ENCODE peak calls at places on chromosomes 7 and 10, in seven cellular contexts. T, B, Y, V, N, E and K are unnamed samples.

GRCh38 chr10:112950714-112951348 is 784 bp downstream of the TCF7L2 start:
- DNase-seq in B (peak), E (no peak), T (peak), N (no peak), Y (peak), V (peak), K (peak)

GRCh38 chr7:153190452-153190851 is 430.9 kb downstream of the ACTR3B start:
- DNase-seq in N (peak), B (peak), Y (peak), E (no peak), V (peak), T (peak), K (no peak)

GRCh38 chr7:50610521-50611277 is 45.5 kb upstream of the DDC start:
- DNase-seq in Y (no peak), B (no peak), N (no peak), T (no peak), E (no peak), V (no peak), K (peak)

GRCh38 chr7:96674565-96674964 is 35.1 kb downstream of the SEM1 start:
- DNase-seq in E (no peak), Y (no peak), T (no peak), N (no peak), B (no peak), V (no peak), K (no peak)

GRCh38 chr7:55250313-55250712 is 114.8 kb upstream of the LANCL2 start:
- DNase-seq in V (peak), Y (peak), N (no peak), E (peak), T (peak), B (no peak), K (no peak)

GRCh38 chr10:110434477-110435096 is 63.1 kb upstream of the DUSP5 start:
- DNase-seq in V (no peak), B (no peak), Y (peak), N (no peak), E (no peak), T (no peak), K (no peak)

GRCh38 chr7:139883814-139884213 is 54.8 kb downstream of the TBXAS1 start:
- DNase-seq in Y (no peak), E (no peak), T (no peak), N (no peak), B (no peak), V (no peak), K (no peak)

GRCh38 chr7:39733881-39734571 is 110.7 kb downstream of the RALA start:
- DNase-seq in B (no peak), E (peak), T (peak), Y (no peak), V (no peak), N (no peak), K (peak)

GRCh38 chr10:37741831-37742230 is 115.6 kb downstream of the ZNF248 start:
- DNase-seq in E (no peak), T (no peak), B (no peak), Y (no peak), N (no peak), V (no peak), K (no peak)

GRCh38 chr10:11563936-11564335 is 47.5 kb downstream of the USP6NL start:
- DNase-seq in Y (no peak), T (no peak), V (no peak), N (no peak), E (no peak), B (no peak), K (no peak)

GRCh38 chr10:122827302-122827701 is 18.4 kb downstream of the CUZD1 start:
- DNase-seq in E (no peak), T (no peak), B (no peak), Y (no peak), V (no peak), N (no peak), K (no peak)

GRCh38 chr7:155665957-155666287 is 21.5 kb downstream of the RBM33 start:
- DNase-seq in E (no peak), B (no peak), N (no peak), V (no peak), T (peak), Y (no peak), K (peak)

GRCh38 chr10:124732931-124733536 is 11.1 kb downstream of the FAM53B start:
- DNase-seq in N (no peak), T (no peak), V (no peak), E (no peak), Y (no peak), B (no peak), K (peak)

GRCh38 chr10:964321-964987 is 23.8 kb upstream of the GTPBP4 start:
- DNase-seq in E (no peak), Y (no peak), N (no peak), V (no peak), T (no peak), B (no peak), K (no peak)

GRCh38 chr10:122850705-122851640 is 5.3 kb upstream of the CUZD1 start:
- DNase-seq in E (no peak), B (no peak), T (no peak), Y (no peak), N (no peak), V (no peak), K (peak)

GRCh38 chr7:66629222-66629658 is 559 bp downstream of the KCTD7 start:
- DNase-seq in N (no peak), T (no peak), V (no peak), B (peak), E (no peak), Y (peak), K (no peak)

GRCh38 chr7:131570401-131570800 is 14.0 kb upstream of the PODXL start:
- DNase-seq in T (no peak), V (no peak), E (peak), Y (no peak), N (no peak), B (no peak), K (no peak)

GRCh38 chr7:120996333-120996982 is 7.9 kb downstream of the CPED1 start:
- DNase-seq in N (no peak), B (peak), V (no peak), E (no peak), Y (no peak), T (no peak), K (peak)

GRCh38 chr7:29091121-29091601 is 55.2 kb downstream of the CPVL start:
- DNase-seq in B (no peak), N (no peak), V (peak), T (no peak), E (no peak), Y (no peak), K (no peak)

GRCh38 chr7:24660541-24660940 is 87.3 kb downstream of the PALS2 start:
- DNase-seq in Y (no peak), N (no peak), T (no peak), V (no peak), B (no peak), E (no peak), K (peak)

GRCh38 chr10:90985301-90985700 is 64.4 kb upstream of the ANKRD1 start:
- DNase-seq in N (no peak), Y (no peak), T (no peak), B (no peak), V (no peak), E (no peak), K (no peak)

GRCh38 chr10:124319926-124320391 is 98.8 kb downstream of the OAT start:
- DNase-seq in N (no peak), V (no peak), E (peak), B (no peak), Y (no peak), T (no peak), K (no peak)

GRCh38 chr10:62038609-62039190 is 137.2 kb downstream of the ARID5B start:
- DNase-seq in Y (peak), T (peak), V (peak), N (no peak), E (peak), B (peak), K (peak)

GRCh38 chr10:80471715-80472233 is 17.7 kb downstream of the TSPAN14 start:
- DNase-seq in B (no peak), Y (no peak), N (no peak), E (no peak), T (no peak), V (no peak), K (no peak)

GRCh38 chr10:101817542-101818118 is 614 bp downstream of the OGA start:
- DNase-seq in B (peak), N (no peak), Y (no peak), V (peak), E (no peak), T (peak), K (peak)

GRCh38 chr10:128759174-128759573 is 633.0 kb upstream of the MKI67 start:
- DNase-seq in N (no peak), Y (no peak), E (no peak), T (no peak), B (no peak), V (no peak), K (no peak)

GRCh38 chr10:22042557-22043326 is 39.2 kb upstream of the DNAJC1 start:
- DNase-seq in E (no peak), N (peak), B (peak), T (peak), Y (peak), V (no peak), K (no peak)

GRCh38 chr10:124064676-124065075 is 28.7 kb downstream of the CHST15 start:
- DNase-seq in N (no peak), B (no peak), T (no peak), V (no peak), E (no peak), Y (no peak), K (no peak)

GRCh38 chr10:5528989-5529701 is 4.4 kb downstream of the CALML3 start:
- DNase-seq in T (no peak), V (no peak), B (no peak), N (no peak), Y (no peak), E (no peak), K (no peak)

GRCh38 chr10:129339191-129339590 is 127.8 kb upstream of the MGMT start:
- DNase-seq in N (no peak), V (no peak), B (no peak), E (no peak), Y (no peak), T (no peak), K (no peak)

GRCh38 chr7:116329845-116330503 is 119.6 kb downstream of the TES start:
- DNase-seq in E (no peak), T (no peak), V (no peak), N (no peak), B (no peak), Y (no peak), K (no peak)

GRCh38 chr10:80861882-80862281 is 324.2 kb downstream of the SH2D4B start:
- DNase-seq in V (no peak), N (no peak), B (peak), T (no peak), E (no peak), Y (no peak), K (no peak)

GRCh38 chr7:16212610-16213009 is 208.7 kb downstream of the CRPPA start:
- DNase-seq in N (no peak), E (no peak), B (peak), V (no peak), Y (no peak), T (no peak), K (no peak)

GRCh38 chr7:16210171-16210570 is 211.2 kb downstream of the CRPPA start:
- DNase-seq in V (no peak), Y (no peak), N (no peak), B (peak), T (no peak), E (no peak), K (no peak)

DNA sequence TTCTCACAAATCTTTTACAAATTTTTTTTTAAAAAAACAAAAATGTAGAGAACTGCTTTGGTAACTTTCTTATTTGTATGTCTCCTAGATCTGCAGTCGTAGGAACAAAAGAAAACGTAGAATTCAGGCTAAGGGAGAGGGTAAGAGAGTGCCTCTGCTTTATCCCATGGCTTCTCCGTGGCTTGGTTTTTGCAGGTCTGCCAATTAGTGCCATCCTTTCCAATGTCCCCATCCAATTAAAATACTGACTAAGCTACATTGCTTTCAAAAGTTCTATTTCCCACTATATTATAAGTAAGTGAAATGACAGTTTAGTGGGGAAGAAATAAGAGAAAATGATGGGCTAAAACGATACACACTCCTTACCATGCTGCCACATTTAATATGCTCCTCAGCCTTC is 209.3 kb downstream of the CRPPA start:
- DNase-seq in V (no peak), T (no peak), E (no peak), Y (no peak), N (no peak), B (no peak), K (no peak)
- TF ChIP-seq USF2 in V (no peak), T (no peak), E (no peak), Y (no peak), N (no peak), B (no peak), K (no peak)

GRCh38 chr7:90407484-90407821 is 4.2 kb downstream of the CLDN12 start:
- DNase-seq in N (no peak), B (no peak), E (peak), T (no peak), V (no peak), Y (no peak), K (no peak)
- TF ChIP-seq USF2 in N (no peak), B (no peak), E (no peak), T (no peak), V (no peak), Y (no peak), K (no peak)

GRCh38 chr7:134474902-134475301 is 16.0 kb upstream of the AKR1B1 start:
- DNase-seq in N (no peak), Y (no peak), E (no peak), V (no peak), T (no peak), B (no peak), K (no peak)
- TF ChIP-seq USF2 in N (no peak), Y (no peak), E (no peak), V (no peak), T (no peak), B (no peak), K (no peak)

GRCh38 chr10:86188326-86188725 is 178.3 kb downstream of the GRID1 start:
- DNase-seq in B (no peak), N (no peak), V (no peak), Y (no peak), E (no peak), T (no peak), K (no peak)
- TF ChIP-seq USF2 in B (no peak), N (no peak), V (no peak), Y (no peak), E (no peak), T (no peak), K (no peak)

GRCh38 chr7:107538001-107538400 is 25.7 kb downstream of the COG5 start:
- DNase-seq in N (no peak), E (no peak), T (no peak), B (no peak), V (no peak), Y (no peak), K (no peak)

GRCh38 chr7:107539824-107540223 is 23.9 kb downstream of the COG5 start:
- DNase-seq in E (no peak), V (no peak), T (no peak), N (no peak), B (no peak), Y (no peak), K (no peak)

GRCh38 chr7:107530749-107531148 is 33.0 kb downstream of the COG5 start:
- DNase-seq in E (no peak), T (no peak), V (no peak), B (no peak), Y (no peak), N (no peak), K (no peak)

GRCh38 chr7:107528461-107528860 is 35.3 kb downstream of the COG5 start:
- DNase-seq in N (no peak), T (no peak), Y (no peak), V (no peak), B (no peak), E (peak), K (peak)

GRCh38 chr7:107534139-107534538 is 29.6 kb downstream of the COG5 start:
- DNase-seq in V (no peak), N (no peak), Y (no peak), E (no peak), B (no peak), T (no peak), K (no peak)
- TF ChIP-seq USF2 in V (no peak), N (no peak), Y (no peak), E (no peak), B (no peak), T (no peak), K (no peak)

GRCh38 chr10:31134303-31134928 is 102.8 kb upstream of the ZNF438 start:
- DNase-seq in Y (no peak), V (no peak), E (peak), N (no peak), T (no peak), B (no peak), K (peak)
- TF ChIP-seq USF2 in Y (no peak), V (no peak), E (no peak), N (no peak), T (no peak), B (no peak), K (no peak)

GRCh38 chr7:36871863-36872262 is 147.6 kb upstream of the AOAH start:
- DNase-seq in N (no peak), Y (no peak), T (no peak), V (peak), B (peak), E (no peak), K (peak)
- TF ChIP-seq USF2 in N (peak), Y (peak), T (no peak), V (no peak), B (peak), E (no peak), K (peak)

GRCh38 chr7:142298631-142299030 is 40.8 kb upstream of the PRSS58 start:
- DNase-seq in T (no peak), E (no peak), B (no peak), Y (no peak), V (no peak), N (no peak), K (no peak)
- TF ChIP-seq USF2 in T (no peak), E (no peak), B (no peak), Y (no peak), V (no peak), N (no peak), K (no peak)

DNA sequence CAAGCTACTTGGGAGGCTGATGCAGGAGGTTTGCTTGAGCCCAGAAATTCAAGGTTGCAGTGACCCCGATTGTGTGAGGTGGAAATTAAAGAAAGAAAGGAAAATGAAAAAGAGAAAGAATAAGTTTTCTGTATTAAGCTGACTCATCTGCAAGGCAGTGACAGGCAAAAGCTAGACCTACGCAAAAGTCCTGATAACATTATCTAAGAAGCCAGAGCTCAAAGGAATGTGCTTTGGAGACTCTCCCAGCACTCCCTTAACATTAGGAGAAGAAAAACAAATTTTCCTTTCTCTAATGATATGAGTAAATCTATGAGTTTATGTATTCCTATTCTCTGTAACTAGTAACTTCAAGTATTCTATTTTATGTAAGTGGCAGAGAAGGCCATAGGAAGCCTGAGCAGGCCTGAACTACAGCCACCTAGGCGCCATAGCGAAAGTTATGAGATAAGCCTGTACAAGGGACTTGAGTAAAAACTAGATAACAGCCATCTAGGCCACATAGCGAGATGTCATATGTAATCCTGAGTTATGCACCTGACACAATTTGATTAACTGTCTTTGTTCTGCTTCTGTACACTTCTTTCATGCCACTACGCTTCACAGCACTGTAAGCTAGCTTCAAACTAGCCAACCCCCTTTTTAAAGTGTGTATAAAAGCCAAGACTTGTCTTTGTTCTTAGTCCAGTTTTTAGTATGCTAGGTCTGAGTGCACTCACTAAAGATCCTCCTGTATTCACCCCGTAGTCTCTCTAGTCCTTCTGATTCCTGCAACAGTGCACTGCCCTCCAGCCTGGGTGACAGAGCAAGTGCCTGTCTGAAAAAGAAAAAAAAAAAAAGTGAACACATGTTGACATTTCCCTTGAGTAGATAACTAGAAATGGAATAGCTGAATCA is 9.4 kb upstream of the ZWINT start:
- DNase-seq in N (no peak), B (peak), Y (no peak), V (no peak), E (no peak), T (peak), K (no peak)
- TF ChIP-seq USF2 in N (no peak), B (no peak), Y (no peak), V (no peak), E (no peak), T (no peak), K (no peak)

DNA sequence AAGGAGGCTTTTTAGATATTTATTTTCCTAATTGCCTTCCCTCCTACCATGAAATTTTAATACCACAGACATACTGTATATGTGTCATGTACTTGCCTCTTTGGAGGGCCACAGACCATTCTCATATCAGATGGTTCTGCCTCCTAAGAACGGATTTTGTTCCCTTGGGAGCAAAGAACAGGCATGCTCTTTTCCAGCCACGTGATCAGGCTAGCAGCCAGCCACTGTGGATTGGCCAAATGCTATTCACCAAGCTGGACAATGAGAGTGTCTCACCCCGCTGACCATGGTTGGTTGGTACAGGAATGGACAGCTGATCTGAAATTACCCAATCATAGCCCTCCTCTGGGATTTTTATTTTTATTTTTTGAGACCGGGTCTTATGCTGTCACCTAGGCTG is 21.5 kb upstream of the CRHR2 start:
- DNase-seq in B (no peak), N (no peak), V (no peak), E (no peak), T (no peak), Y (no peak), K (no peak)
- TF ChIP-seq USF2 in B (peak), N (no peak), V (no peak), E (no peak), T (no peak), Y (no peak), K (no peak)